ENCODE peak calls at places on chromosomes 7 and 10, in four cellular contexts. E is stimulated activated CD8-positive, alpha-beta memory T cell treated with anti-CD3 and anti-CD28 coated beads, Interleukin-15, amount 100 ng/mL, for 4 hours; A is activated naive CD4-positive, alpha-beta T cell treated with anti-CD3 and anti-CD28 coated beads for 36 hours; X is left colon. M is an unnamed sample.

GRCh38 chr10:108132303-108132702 is 967.8 kb upstream of the SORCS1 start:
- DNase-seq in E (no peak), A (no peak), X (peak; percentile 3), M (no peak)

GRCh38 chr10:98301664-98302319 is 33.8 kb upstream of the LOXL4 start:
- DNase-seq in A (no peak), E (no peak), X (no peak), M (no peak)

GRCh38 chr10:28768227-28768626 is 90.9 kb downstream of the BAMBI start:
- DNase-seq in E (no peak), X (no peak), A (no peak), M (no peak)

GRCh38 chr10:68796609-68797008 is 30.7 kb upstream of the STOX1 start:
- DNase-seq in X (no peak), E (no peak), A (no peak), M (no peak)

GRCh38 chr7:3294432-3295100 is 6.5 kb upstream of the SDK1 start:
- DNase-seq in X (peak; percentile 61), E (no peak), A (no peak), M (no peak)

GRCh38 chr10:93471110-93471651 is 11.0 kb downstream of the MYOF start:
- DNase-seq in A (peak; percentile 18), X (no peak), E (no peak), M (peak; percentile 72)

GRCh38 chr10:124675261-124675660 is 68.9 kb downstream of the FAM53B start:
- DNase-seq in X (no peak), E (no peak), A (no peak), M (no peak)

GRCh38 chr7:27229448-27229847 is 13.2 kb upstream of the EVX1 start:
- DNase-seq in X (no peak), A (no peak), E (no peak), M (no peak)

GRCh38 chr10:124995605-124996004 is 53.7 kb downstream of the ZRANB1 start:
- DNase-seq in E (no peak), X (no peak), A (no peak), M (peak; percentile 61)